ENCODE peak calls at places on chromosomes 3 and 15, in eight cellular contexts. J is breast epithelium, G is WTC11, M is HFF-Myc, E is upper lobe of right lung, Z is keratinocyte, W is GM13977, N is tibial nerve. Q is an unnamed sample.

GRCh38 chr3:183548262-183548769 is 7.2 kb downstream of the KLHL6 start:
- DNase-seq in J (no peak), G (peak; percentile 30), M (no peak), E (no peak), Z (peak; percentile 69), W (no peak), N (no peak), Q (no peak)

GRCh38 chr3:133097214-133097613 is 59.0 kb downstream of the TMEM108 start:
- DNase-seq in J (no peak), G (no peak), M (no peak), E (no peak), Z (no peak), W (no peak), N (no peak), Q (no peak)

GRCh38 chr15:35066094-35066493 is 19.0 kb downstream of the NANOGP8 start:
- DNase-seq in J (no peak), G (no peak), M (no peak), E (no peak), Z (no peak), W (no peak), N (no peak), Q (no peak)

GRCh38 chr15:29924750-29925149 is 102.5 kb upstream of the TJP1 start:
- DNase-seq in J (no peak), G (peak; percentile 74), M (no peak), E (no peak), Z (peak; percentile 77), W (no peak), N (no peak), Q (no peak)

GRCh38 chr3:134694445-134694844 is 43.6 kb upstream of the KY start:
- DNase-seq in J (peak; percentile 60), G (no peak), M (no peak), E (no peak), Z (peak; percentile 5), W (no peak), N (no peak), Q (no peak)

GRCh38 chr3:146715176-146715575 is 110.0 kb upstream of the PLSCR5 start:
- DNase-seq in J (no peak), G (no peak), M (no peak), E (no peak), Z (no peak), W (no peak), N (no peak), Q (no peak)

GRCh38 chr3:8888296-8888915 is 74.9 kb downstream of the RAD18 start:
- DNase-seq in J (no peak), G (no peak), M (no peak), E (no peak), Z (no peak), W (no peak), N (no peak), Q (no peak)

GRCh38 chr3:98577178-98577895 is 16.1 kb downstream of the CPOX start:
- DNase-seq in J (no peak), G (no peak), M (no peak), E (no peak), Z (peak; percentile 28), W (no peak), N (no peak), Q (no peak)

GRCh38 chr3:172104471-172105072 is 65.2 kb downstream of the FNDC3B start:
- DNase-seq in J (no peak), G (peak; percentile 54), M (no peak), E (no peak), Z (no peak), W (no peak), N (no peak), Q (no peak)

DNA sequence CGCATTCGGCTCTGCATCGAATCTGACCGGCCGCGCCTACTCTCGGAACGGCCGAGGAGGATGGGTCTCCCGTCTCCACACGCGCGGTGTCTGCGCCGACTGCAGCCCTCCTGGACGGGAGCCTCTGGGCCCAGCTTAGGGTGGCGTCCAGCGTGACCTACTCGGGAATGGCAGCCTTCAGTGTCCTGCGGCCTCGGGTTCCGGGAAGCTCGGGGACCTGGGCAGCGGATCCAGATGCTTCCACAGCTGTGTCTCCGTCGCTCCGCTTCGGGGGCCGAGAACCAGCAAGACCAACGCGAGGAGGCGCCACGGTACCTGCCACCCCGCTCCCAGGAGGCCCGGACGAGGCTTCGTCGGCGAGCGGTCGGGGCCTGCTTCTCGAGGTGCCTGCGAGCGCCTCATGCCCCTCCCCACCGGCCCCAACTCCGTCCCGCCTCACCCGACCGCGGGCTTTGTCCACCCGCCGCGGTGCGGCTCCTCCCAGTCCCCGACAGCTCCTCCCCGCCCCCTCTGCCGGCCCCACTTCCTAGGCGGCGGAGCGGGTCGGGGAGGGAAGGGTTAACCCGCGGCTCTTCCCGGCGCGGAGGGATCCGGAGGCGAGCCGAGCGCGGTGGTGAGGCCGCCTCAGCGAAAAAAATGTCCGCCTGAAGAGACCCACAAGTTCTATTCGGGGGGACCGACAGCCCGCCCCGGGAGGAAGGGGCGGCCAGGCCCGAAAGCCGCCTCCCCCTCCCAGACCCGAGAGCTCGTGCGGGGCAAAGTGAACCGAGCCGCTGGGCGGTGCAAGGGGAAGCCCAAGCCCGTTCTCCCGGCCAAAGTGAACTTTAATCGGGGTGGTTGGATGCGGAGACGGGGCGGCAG is at the start of gene TCF12:
- DNase-seq in J (peak; percentile 85), G (peak; percentile 96), M (peak; percentile 67), E (peak; percentile 98), Z (peak; percentile 46), W (peak; percentile 95), N (peak; percentile 84), Q (peak; percentile 90)
- TF ChIP-seq CTCF in J (peak; percentile 51), G (no peak), M (peak; percentile 41), E (peak; percentile 41), Z (peak; percentile 74), W (peak; percentile 84), N (peak; percentile 27), Q (peak; percentile 35)

GRCh38 chr3:67418539-67419529 is 235.6 kb downstream of the SUCLG2 start:
- DNase-seq in J (no peak), G (no peak), M (no peak), E (no peak), Z (no peak), W (no peak), N (no peak), Q (no peak)

GRCh38 chr3:67423722-67424121 is 230.7 kb downstream of the SUCLG2 start:
- DNase-seq in J (no peak), G (no peak), M (no peak), E (no peak), Z (no peak), W (no peak), N (no peak), Q (no peak)

GRCh38 chr3:67416703-67417102 is 237.7 kb downstream of the SUCLG2 start:
- DNase-seq in J (no peak), G (no peak), M (no peak), E (no peak), Z (no peak), W (no peak), N (no peak), Q (no peak)

GRCh38 chr3:67421912-67422311 is 232.5 kb downstream of the SUCLG2 start:
- DNase-seq in J (no peak), G (no peak), M (no peak), E (no peak), Z (no peak), W (no peak), N (no peak), Q (no peak)

DNA sequence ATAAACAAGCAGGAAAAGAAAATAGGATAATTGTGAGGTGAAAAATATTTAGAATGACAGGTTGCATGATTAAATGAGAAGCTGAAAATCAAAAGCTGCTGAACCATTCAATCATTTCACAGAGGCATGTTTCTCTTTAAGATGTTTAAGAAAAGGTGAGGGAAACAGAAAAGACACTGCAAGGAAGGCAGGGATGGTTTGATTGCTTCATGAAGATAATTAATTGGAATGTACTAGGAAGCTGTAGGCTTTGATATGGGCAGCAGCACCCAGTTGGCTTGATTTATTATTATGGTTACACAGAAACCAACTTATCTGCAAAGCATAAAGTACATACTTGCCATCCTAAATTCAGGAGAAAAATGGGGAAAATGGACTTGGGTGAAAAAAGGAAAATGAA is 234.6 kb downstream of the SUCLG2 start:
- DNase-seq in J (no peak), G (no peak), M (no peak), E (no peak), Z (no peak), W (no peak), N (no peak), Q (no peak)
- TF ChIP-seq CTCF in J (no peak), G (no peak), M (no peak), E (no peak), Z (no peak), W (no peak), N (no peak), Q (no peak)

DNA sequence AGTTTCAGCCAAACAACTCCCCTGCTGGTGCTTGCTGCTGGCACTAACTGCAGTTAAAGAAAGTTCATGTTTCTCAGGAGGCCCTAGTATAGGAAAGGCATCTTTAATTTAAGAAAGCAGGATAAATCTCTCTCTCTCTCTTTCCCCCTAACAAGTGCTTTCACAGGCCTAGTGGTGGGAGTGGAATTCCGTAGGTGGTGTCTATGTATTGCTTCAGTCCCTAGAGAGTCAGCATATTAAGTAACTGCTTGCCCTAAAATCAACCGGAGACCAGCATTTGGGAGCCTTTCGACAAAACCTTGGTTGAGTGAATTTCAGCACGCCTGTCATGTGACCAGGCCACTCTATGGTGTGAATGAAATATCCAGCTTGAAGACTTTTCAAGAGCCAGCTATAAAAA is 169.2 kb upstream of the TGFBR2 start:
- DNase-seq in J (peak; percentile 39), G (no peak), M (no peak), E (peak; percentile 43), Z (no peak), W (no peak), N (peak; percentile 32), Q (no peak)
- TF ChIP-seq CTCF in J (no peak), G (no peak), M (no peak), E (no peak), Z (no peak), W (no peak), N (no peak), Q (no peak)

GRCh38 chr3:36740822-36741221 is 23.5 kb downstream of the DCLK3 start:
- DNase-seq in J (no peak), G (no peak), M (no peak), E (no peak), Z (no peak), W (no peak), N (no peak), Q (no peak)
- TF ChIP-seq CTCF in J (no peak), G (no peak), M (no peak), E (no peak), Z (no peak), W (no peak), N (no peak), Q (no peak)

Q was measured in CD14-positive monocyte.